ENCODE peak calls at places on chromosomes 16 and 17, in seven cellular contexts. J is tibial artery; B is NCI-H345; I is activated CD4-positive, alpha-beta T cell treated with anti-CD3 and anti-CD28 coated beads, Interleukin-2, amount 50 U/mL, for 1 hour; W is activated B cell treated with CpG ODN at 0.5 μM for 24 hours; S is stimulated activated CD4-positive, alpha-beta T cell treated with anti-CD3 and anti-CD28 coated beads, Interleukin-1b, Interleukin-23, amount 100 ng/mL, for 1 hour; K is Daoy. V is an unnamed sample.

GRCh38 chr16:10577305-10578202 is 2.8 kb downstream of the EMP2 start:
- DNase-seq in K (no peak), S (no peak), J (peak; percentile 77), W (no peak), I (no peak), B (peak; percentile 51), V (no peak)

GRCh38 chr16:81636298-81636960 is 142.7 kb upstream of the PLCG2 start:
- DNase-seq in J (no peak), S (no peak), I (no peak), B (peak; percentile 49), K (no peak), W (no peak), V (no peak)

GRCh38 chr16:23031508-23032098 is 117.6 kb downstream of the USP31 start:
- DNase-seq in J (no peak), W (no peak), K (no peak), I (no peak), B (no peak), S (no peak), V (no peak)

GRCh38 chr16:84850714-84851113 is 30.9 kb downstream of the CRISPLD2 start:
- DNase-seq in B (no peak), K (no peak), I (no peak), J (no peak), W (no peak), S (no peak), V (no peak)

GRCh38 chr17:74520790-74521480 is 10.3 kb downstream of the CD300LB start:
- DNase-seq in S (no peak), I (no peak), B (no peak), W (no peak), K (peak; percentile 45), J (peak; percentile 61), V (no peak)

GRCh38 chr16:49471038-49471727 is 97.6 kb downstream of the C16orf78 start:
- DNase-seq in K (no peak), J (no peak), W (no peak), B (no peak), S (no peak), I (no peak), V (no peak)

GRCh38 chr17:31499771-31500554 is 108.5 kb downstream of the RAB11FIP4 start:
- DNase-seq in K (peak; percentile 77), S (no peak), J (no peak), I (no peak), W (no peak), B (no peak), V (peak; percentile 71)

GRCh38 chr16:2484898-2485508 is 10.1 kb downstream of the TBC1D24 start:
- DNase-seq in S (no peak), W (no peak), I (no peak), B (no peak), J (no peak), K (no peak), V (no peak)

GRCh38 chr16:85916141-85916890 is 17.4 kb downstream of the IRF8 start:
- DNase-seq in S (no peak), B (no peak), K (peak; percentile 76), J (no peak), W (no peak), I (no peak), V (peak; percentile 87)

GRCh38 chr17:40542562-40543411 is 22.5 kb downstream of the CCR7 start:
- DNase-seq in B (no peak), W (peak; percentile 40), K (peak; percentile 74), I (peak; percentile 50), S (no peak), J (peak; percentile 95), V (peak; percentile 68)

GRCh38 chr17:74361613-74362391 is at the start of gene BTBD17:
- DNase-seq in J (no peak), B (peak; percentile 94), K (peak; percentile 66), W (no peak), I (peak; percentile 38), S (no peak), V (peak; percentile 59)

GRCh38 chr17:19702231-19702641 is 14.1 kb downstream of the SLC47A2 start:
- DNase-seq in W (no peak), I (no peak), J (no peak), B (no peak), S (no peak), K (no peak), V (no peak)

GRCh38 chr17:75614556-75615270 is 18.5 kb upstream of the SMIM5 start:
- DNase-seq in K (no peak), I (no peak), W (no peak), J (no peak), S (no peak), B (no peak), V (no peak)

GRCh38 chr17:30554839-30555751 is 77.9 kb downstream of the GOSR1 start:
- DNase-seq in J (peak; percentile 49), I (no peak), S (no peak), K (peak; percentile 29), B (peak; percentile 3), W (peak; percentile 13), V (no peak)

GRCh38 chr16:53821487-53821886 is 117.5 kb downstream of the FTO start:
- DNase-seq in S (no peak), I (no peak), W (no peak), B (no peak), J (no peak), K (peak; percentile 35), V (no peak)

GRCh38 chr16:10571354-10571753 is 9.0 kb downstream of the EMP2 start:
- DNase-seq in J (no peak), W (no peak), I (no peak), K (no peak), B (no peak), S (no peak), V (no peak)

GRCh38 chr16:4386452-4386813 is 14.8 kb downstream of the VASN start:
- DNase-seq in S (no peak), B (no peak), I (no peak), K (no peak), J (peak; percentile 90), W (no peak), V (no peak)